ENCODE peak calls at places on chromosomes 4 and X, in six cellular contexts. I is fibroblast of mammary gland, P is psoas muscle, H is H1, Y is suprapubic skin, W is NB4. B is an unnamed sample.

GRCh38 chr4:187493661-187494060 is 501.9 kb upstream of the ZFP42 start:
- DNase-seq in I (no peak), P (no peak), H (no peak), Y (no peak), W (no peak), B (no peak)

GRCh38 chrX:43559643-43560042 is 96.5 kb upstream of the MAOA start:
- DNase-seq in I (peak), P (no peak), H (peak), Y (peak), W (peak), B (no peak)

GRCh38 chrX:68978211-68978780 is 149.5 kb downstream of the EFNB1 start:
- DNase-seq in I (peak), P (no peak), H (no peak), Y (no peak), W (no peak), B (no peak)

GRCh38 chr4:115965588-115965987 is 852.2 kb upstream of the NDST4 start:
- DNase-seq in I (no peak), P (no peak), H (no peak), Y (no peak), W (no peak), B (no peak)

GRCh38 chr4:41069838-41070237 is 144.5 kb downstream of the APBB2 start:
- DNase-seq in I (no peak), P (no peak), H (no peak), Y (no peak), W (no peak), B (no peak)

GRCh38 chr4:27081675-27082579 is 221.3 kb downstream of the STIM2 start:
- DNase-seq in I (no peak), P (no peak), H (peak), Y (no peak), W (no peak), B (no peak)

GRCh38 chrX:119887721-119888425 is 7.8 kb upstream of the AKAP14 start:
- DNase-seq in I (peak), P (peak), H (peak), Y (peak), W (no peak), B (no peak)

GRCh38 chr4:183240581-183241321 is 79.3 kb downstream of the CLDN22 start:
- DNase-seq in I (no peak), P (no peak), H (no peak), Y (no peak), W (no peak), B (no peak)

GRCh38 chr4:52660643-52661042 is 1.5 kb upstream of the USP46 start:
- DNase-seq in I (no peak), P (no peak), H (no peak), Y (no peak), W (peak), B (no peak)

GRCh38 chr4:52664479-52664878 is 5.4 kb upstream of the USP46 start:
- DNase-seq in I (no peak), P (no peak), H (no peak), Y (no peak), W (no peak), B (no peak)

GRCh38 chr4:52670121-52670520 is 11.0 kb upstream of the USP46 start:
- DNase-seq in I (no peak), P (no peak), H (no peak), Y (no peak), W (no peak), B (no peak)

GRCh38 chr4:52661966-52662705 is 3.0 kb upstream of the USP46 start:
- DNase-seq in I (no peak), P (no peak), H (no peak), Y (no peak), W (no peak), B (no peak)

DNA sequence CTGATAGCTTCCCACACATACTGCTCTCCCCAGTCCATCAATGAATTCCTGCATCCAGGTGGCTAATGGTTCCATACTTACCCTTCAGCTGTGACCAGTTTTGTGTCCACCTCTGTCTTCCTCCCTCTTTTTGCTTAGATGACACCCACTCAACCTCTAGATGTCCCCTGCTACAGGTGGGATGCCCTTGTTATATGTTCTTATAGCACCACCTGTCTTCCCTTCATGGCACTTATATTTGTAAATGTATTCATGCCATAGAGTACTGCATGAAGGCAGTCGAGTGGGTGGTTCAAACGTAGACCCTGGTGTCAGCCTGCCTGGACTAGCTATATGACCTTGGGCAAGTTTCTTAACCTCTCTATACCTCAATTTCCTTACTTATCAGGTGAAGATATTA is 6.5 kb upstream of the USP46 start:
- DNase-seq in I (no peak), P (no peak), H (no peak), Y (no peak), W (peak), B (no peak)
- TF ChIP-seq CTCF in I (peak), P (peak), H (no peak), Y (no peak), W (no peak), B (peak)

GRCh38 chrX:100409316-100410082 is 574 bp downstream of the PCDH19 start:
- DNase-seq in I (peak), P (no peak), H (no peak), Y (no peak), W (no peak), B (no peak)
- H3K4me3 ChIP-seq in I (peak), P (peak), H (peak), Y (peak), W (no peak), B (no peak)

GRCh38 chr4:126479709-126480108 is 1153.0 kb upstream of the INTU start:
- DNase-seq in I (no peak), P (no peak), H (peak), Y (no peak), W (peak), B (no peak)
- TF ChIP-seq CTCF in I (no peak), P (no peak), H (no peak), Y (no peak), W (peak), B (no peak)

GRCh38 chr4:184811484-184812180 is 14.1 kb downstream of the ACSL1 start:
- DNase-seq in I (peak), P (no peak), H (no peak), Y (no peak), W (peak), B (no peak)
- H3K4me3 ChIP-seq in I (no peak), P (peak), H (no peak), Y (no peak), W (no peak), B (no peak)

GRCh38 chrX:96183843-96184242 is 500.8 kb upstream of the DIAPH2 start:
- DNase-seq in I (peak), P (no peak), H (no peak), Y (no peak), W (peak), B (no peak)

GRCh38 chrX:96181571-96181970 is 503.1 kb upstream of the DIAPH2 start:
- DNase-seq in I (no peak), P (no peak), H (no peak), Y (no peak), W (no peak), B (no peak)

DNA sequence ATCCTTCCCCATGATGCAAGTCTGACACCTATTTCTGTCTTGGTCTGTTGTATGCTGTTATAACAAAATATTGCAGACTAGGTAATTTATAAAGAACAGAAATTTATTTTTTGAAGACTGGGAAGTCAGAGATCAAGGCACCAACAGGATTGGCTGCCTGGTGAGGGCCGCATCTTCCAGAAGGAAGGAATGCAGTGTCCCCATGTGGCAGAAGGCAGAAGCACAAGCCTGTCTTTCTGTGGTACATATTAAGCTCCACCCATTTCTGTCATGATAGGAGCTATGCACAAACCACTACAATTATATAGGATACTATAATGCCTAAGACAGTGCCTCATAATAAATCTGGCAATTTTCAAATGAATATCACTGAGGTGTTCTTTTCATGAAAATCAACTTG is 502.3 kb upstream of the DIAPH2 start:
- DNase-seq in I (peak), P (no peak), H (no peak), Y (no peak), W (peak), B (no peak)
- TF ChIP-seq CTCF in I (peak), P (peak), H (peak), Y (no peak), W (peak), B (no peak)